ENCODE peak calls at places on chromosomes 5 and 9, in four cellular contexts. B is HepG2, U is K562, A is GM12878. D is an unnamed sample.

GRCh38 chr9:78004478-78005229 is 27.0 kb downstream of the GNAQ start:
- DNase-seq in B (peak), U (peak), A (no peak), D (no peak)

GRCh38 chr5:115243412-115243811 is 19.3 kb downstream of the PGGT1B start:
- DNase-seq in B (no peak), U (no peak), A (no peak), D (no peak)

GRCh38 chr5:172407241-172407691 is 47.1 kb downstream of the SH3PXD2B start:
- DNase-seq in B (no peak), U (no peak), A (no peak), D (no peak)

GRCh38 chr5:81232449-81233079 is 558 bp upstream of the CKMT2 start:
- DNase-seq in B (peak), U (no peak), A (no peak), D (no peak)

GRCh38 chr5:42317575-42317974 is 105.7 kb upstream of the GHR start:
- DNase-seq in B (no peak), U (no peak), A (no peak), D (no peak)

GRCh38 chr5:150263801-150264621 is 25.6 kb downstream of the CAMK2A start:
- DNase-seq in B (no peak), U (peak), A (no peak), D (peak)

GRCh38 chr5:159231167-159231566 is 21.8 kb upstream of the RNF145 start:
- DNase-seq in B (no peak), U (no peak), A (no peak), D (no peak)

GRCh38 chr9:1366300-1366699 is 316.1 kb downstream of the DMRT2 start:
- DNase-seq in B (no peak), U (no peak), A (no peak), D (no peak)

GRCh38 chr5:141095263-141095641 is 837 bp downstream of the PCDHB2 start:
- DNase-seq in B (no peak), U (no peak), A (no peak), D (no peak)

GRCh38 chr9:90950600-90950999 is 149.0 kb downstream of the SYK start:
- DNase-seq in B (no peak), U (no peak), A (no peak), D (no peak)

GRCh38 chr9:138068601-138069035 is 191.0 kb downstream of the CACNA1B start:
- DNase-seq in B (no peak), U (no peak), A (no peak), D (peak)

GRCh38 chr9:7691909-7692308 is 107.7 kb downstream of the DMAC1 start:
- DNase-seq in B (no peak), U (no peak), A (no peak), D (no peak)

GRCh38 chr5:132883261-132883834 is 9.9 kb downstream of the LEAP2 start:
- DNase-seq in B (peak), U (peak), A (no peak), D (peak)

GRCh38 chr5:1524799-1525623 is 1.3 kb upstream of the LPCAT1 start:
- DNase-seq in B (no peak), U (no peak), A (no peak), D (no peak)

GRCh38 chr9:95379630-95380029 is 62.1 kb upstream of the FANCC start:
- DNase-seq in B (no peak), U (no peak), A (no peak), D (no peak)

GRCh38 chr5:170625221-170626165 is 121.7 kb downstream of the KCNIP1 start:
- DNase-seq in B (no peak), U (no peak), A (no peak), D (no peak)

GRCh38 chr5:87457706-87458105 is 45.0 kb upstream of the CCNH start:
- DNase-seq in B (no peak), U (no peak), A (no peak), D (no peak)

GRCh38 chr5:58274199-58274598 is 185.7 kb downstream of the PLK2 start:
- DNase-seq in B (no peak), U (no peak), A (no peak), D (no peak)

GRCh38 chr5:173888473-173889135 is 455 bp downstream of the CPEB4 start:
- DNase-seq in B (no peak), U (peak), A (no peak), D (peak)

GRCh38 chr5:38845555-38846378 is at the start of gene OSMR:
- DNase-seq in B (peak), U (peak), A (no peak), D (peak)

GRCh38 chr9:96317335-96317980 is 15.5 kb upstream of the HSD17B3 start:
- DNase-seq in B (peak), U (peak), A (no peak), D (peak)

GRCh38 chr5:139272471-139273321 is 20.8 kb upstream of the MATR3 start:
- DNase-seq in B (peak), U (no peak), A (no peak), D (no peak)

GRCh38 chr9:38434365-38434764 is 10.1 kb upstream of the IGFBPL1 start:
- DNase-seq in B (peak), U (no peak), A (no peak), D (no peak)

GRCh38 chr9:114500583-114501292 is 4.5 kb downstream of the WHRN start:
- DNase-seq in B (no peak), U (no peak), A (no peak), D (no peak)

GRCh38 chr9:93479726-93480125 is 26.3 kb upstream of the FAM120AOS start:
- DNase-seq in B (no peak), U (no peak), A (no peak), D (no peak)

GRCh38 chr9:77708416-77708815 is 60.3 kb upstream of the GNA14 start:
- DNase-seq in B (no peak), U (no peak), A (no peak), D (no peak)

GRCh38 chr9:2087500-2088313 is 72.6 kb downstream of the SMARCA2 start:
- DNase-seq in B (peak), U (peak), A (peak), D (peak)

GRCh38 chr9:5626727-5627634 is 1.9 kb upstream of the RIC1 start:
- DNase-seq in B (no peak), U (peak), A (peak), D (peak)

GRCh38 chr9:104743377-104743985 is 4.0 kb upstream of the NIPSNAP3A start:
- DNase-seq in B (peak), U (peak), A (peak), D (peak)

GRCh38 chr5:171029401-171029800 is 167.6 kb downstream of the RANBP17 start:
- DNase-seq in B (no peak), U (no peak), A (no peak), D (no peak)

GRCh38 chr9:115553082-115553481 is 435.1 kb upstream of the TNC start:
- DNase-seq in B (no peak), U (no peak), A (no peak), D (no peak)

GRCh38 chr5:141521244-141521781 is 32.4 kb downstream of the PCDHGC5 start:
- DNase-seq in B (peak), U (no peak), A (no peak), D (no peak)

DNA sequence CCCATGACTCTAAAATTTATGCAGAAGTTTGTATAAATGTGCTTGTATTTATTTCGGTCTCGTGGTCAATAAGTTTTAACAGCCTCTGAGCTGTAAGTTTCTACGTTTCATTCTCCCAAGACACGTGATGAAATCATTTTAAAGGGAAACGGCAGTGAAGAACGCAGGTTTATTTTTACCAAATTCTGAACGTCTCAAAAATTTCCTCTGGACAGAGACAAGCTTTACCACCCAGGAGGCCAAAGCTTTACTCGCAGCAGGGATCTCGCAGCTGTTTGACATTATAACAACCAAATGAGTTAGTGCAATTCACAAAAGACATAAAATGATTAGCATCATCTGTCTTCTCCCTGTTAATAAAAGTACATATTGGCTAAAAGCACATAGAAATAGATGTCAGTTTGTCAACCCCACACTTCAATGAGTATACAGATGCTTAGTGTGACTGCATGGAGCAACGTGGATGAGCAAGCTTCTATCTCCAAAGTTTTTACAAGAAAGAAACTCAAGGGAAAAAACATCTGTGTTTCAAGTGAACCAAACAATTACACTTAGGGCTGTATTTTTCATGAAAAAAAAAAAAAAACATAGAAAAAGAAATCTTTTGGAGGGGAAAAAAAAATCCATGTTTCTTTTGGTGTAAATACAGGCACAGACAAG is 2.5 kb downstream of the SEMA5A start:
- DNase-seq in B (no peak), U (no peak), A (no peak), D (no peak)
- TF ChIP-seq MXI1 in B (no peak), U (no peak), A (no peak), D (no peak)

DNA sequence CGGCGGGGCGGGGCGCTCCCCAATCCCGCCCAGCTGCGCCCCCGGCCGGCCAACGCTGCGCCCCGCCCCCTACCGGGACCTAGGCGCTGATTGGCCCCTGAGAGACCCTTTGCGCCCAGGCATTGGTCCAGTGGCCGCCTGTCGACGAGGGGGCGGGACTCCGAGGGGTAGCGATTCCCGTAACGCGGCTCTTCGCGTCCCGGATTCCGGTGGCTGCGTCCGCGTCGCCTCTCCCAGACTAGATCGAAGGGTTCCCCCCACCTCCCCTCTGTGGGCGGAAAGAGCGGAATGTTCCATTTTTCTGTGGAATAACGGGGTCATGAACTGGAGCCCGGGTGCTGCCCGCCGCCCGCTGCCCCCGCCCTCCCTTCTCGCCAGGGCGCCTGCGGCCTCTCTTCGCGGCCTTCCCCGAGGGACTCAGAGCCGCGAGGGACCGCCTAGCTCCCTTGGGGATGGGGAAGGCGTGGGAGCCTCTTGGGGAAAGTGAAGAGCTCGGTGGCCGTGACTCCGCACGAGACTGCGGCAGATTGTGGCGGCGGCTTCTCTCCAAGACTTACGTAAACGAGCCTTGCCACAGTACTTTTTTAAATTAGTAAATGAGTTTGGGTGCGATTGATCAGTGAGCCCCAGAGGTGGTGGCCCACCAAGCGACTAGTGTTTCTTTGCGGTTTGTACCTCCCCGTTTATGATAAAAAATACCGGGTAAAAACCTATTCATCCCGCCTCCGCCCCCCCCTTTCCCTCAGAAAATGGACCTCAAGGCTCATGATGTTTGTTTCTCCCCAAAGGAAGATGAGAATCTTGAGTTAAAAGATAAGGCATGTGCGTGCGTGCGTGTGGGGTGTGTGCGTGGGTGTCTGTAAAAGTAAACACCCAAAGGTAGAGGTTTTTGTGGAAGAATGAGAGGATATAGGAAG is 493 bp upstream of the IL6ST start:
- DNase-seq in B (peak), U (peak), A (peak), D (peak)
- TF ChIP-seq REST in B (no peak), U (no peak), A (no peak), D (no peak)

GRCh38 chr5:108579236-108579635 is 168.5 kb upstream of the FER start:
- DNase-seq in B (no peak), U (no peak), A (no peak), D (no peak)
- TF ChIP-seq MXI1 in B (no peak), U (no peak), A (no peak), D (no peak)

GRCh38 chr5:9198399-9198798 is 347.5 kb downstream of the SEMA5A start:
- DNase-seq in B (no peak), U (no peak), A (no peak), D (no peak)
- TF ChIP-seq REST in B (no peak), U (no peak), A (peak), D (peak)

DNA sequence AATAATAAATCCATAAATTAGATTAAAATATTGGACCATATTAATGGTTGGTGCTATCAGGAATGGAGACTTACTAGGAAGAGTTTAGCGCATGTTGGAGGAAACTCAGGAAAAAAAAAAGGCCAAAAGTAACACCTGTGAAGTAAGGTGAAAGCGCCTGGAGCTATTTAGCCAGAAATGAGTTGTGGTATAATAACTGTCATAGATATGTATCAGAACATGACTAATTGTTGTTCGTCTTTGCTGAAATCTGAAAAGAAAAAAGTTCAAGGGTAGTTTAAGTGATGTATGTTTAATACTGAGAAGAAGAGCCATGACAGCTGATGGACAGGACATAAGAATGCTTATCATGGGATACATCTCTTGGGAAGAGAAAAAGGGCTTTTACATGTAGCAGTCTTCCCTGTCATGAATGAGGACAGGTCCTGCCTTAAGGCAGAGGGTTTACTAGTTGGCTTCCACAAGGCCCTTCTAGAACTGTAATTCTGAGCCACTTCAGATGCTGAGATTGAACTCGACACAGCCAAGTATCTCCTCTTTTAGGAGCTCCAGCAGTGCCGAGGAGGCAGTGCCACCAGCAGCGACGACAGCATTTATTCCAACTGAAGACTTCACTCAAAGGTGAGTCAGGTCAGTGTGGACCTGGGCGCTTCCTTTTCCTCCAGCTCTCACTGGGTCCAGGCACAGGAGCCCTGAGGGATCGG is 946 bp upstream of the CAMK4 start:
- DNase-seq in B (no peak), U (no peak), A (no peak), D (no peak)
- TF ChIP-seq MXI1 in B (no peak), U (no peak), A (no peak), D (no peak)

GRCh38 chr5:79512692-79513518 is 1.0 kb downstream of the HOMER1 start:
- DNase-seq in B (no peak), U (peak), A (no peak), D (peak)
- TF ChIP-seq REST in B (no peak), U (no peak), A (no peak), D (no peak)

GRCh38 chr5:134111741-134112647 is 2.5 kb upstream of the TCF7 start:
- DNase-seq in B (no peak), U (peak), A (no peak), D (no peak)
- TF ChIP-seq MXI1 in B (no peak), U (no peak), A (no peak), D (no peak)

D was measured in SK-N-SH.